ENCODE peak calls at places on chromosome 3, in five cellular contexts. V is suprapubic skin, C is AG10803, B is GM10248, J is cardiac muscle cell. Q is an unnamed sample.

GRCh38 chr3:41164776-41165175 is 34.5 kb upstream of the CTNNB1 start:
- DNase-seq in C (no peak), J (no peak), V (no peak), B (no peak), Q (no peak)

GRCh38 chr3:166283856-166284255 is 446.6 kb upstream of the BCHE start:
- DNase-seq in C (peak), B (no peak), V (no peak), J (peak), Q (no peak)

GRCh38 chr3:13244695-13245449 is 171.6 kb upstream of the IQSEC1 start:
- DNase-seq in J (no peak), B (no peak), V (no peak), C (no peak), Q (no peak)

GRCh38 chr3:15181964-15182363 is 24.1 kb upstream of the CAPN7 start:
- DNase-seq in C (no peak), B (no peak), J (no peak), V (no peak), Q (no peak)

GRCh38 chr3:138459619-138460535 is 25.5 kb downstream of the ESYT3 start:
- DNase-seq in V (peak), J (no peak), B (no peak), C (no peak), Q (no peak)

GRCh38 chr3:56468184-56469106 is at the start of gene ERC2:
- DNase-seq in V (no peak), C (peak), J (peak), B (no peak), Q (peak)

GRCh38 chr3:100245146-100245545 is 15.6 kb upstream of the TBC1D23 start:
- DNase-seq in C (peak), J (peak), V (no peak), B (no peak), Q (no peak)

GRCh38 chr3:115398481-115398880 is 224.8 kb upstream of the GAP43 start:
- DNase-seq in C (no peak), J (no peak), B (no peak), V (no peak), Q (no peak)

GRCh38 chr3:36650271-36650671 is 114.1 kb downstream of the DCLK3 start:
- DNase-seq in C (peak), J (peak), V (no peak), B (no peak), Q (no peak)

GRCh38 chr3:172869356-172869755 is 118.8 kb downstream of the ECT2 start:
- DNase-seq in V (no peak), J (peak), B (no peak), C (peak), Q (no peak)

GRCh38 chr3:191238321-191238817 is 39.3 kb downstream of the OSTN start:
- DNase-seq in J (peak), V (no peak), C (peak), B (no peak), Q (no peak)

GRCh38 chr3:102053375-102053989 is 204.2 kb downstream of the NFKBIZ start:
- DNase-seq in C (peak), B (no peak), V (no peak), J (peak), Q (no peak)

DNA sequence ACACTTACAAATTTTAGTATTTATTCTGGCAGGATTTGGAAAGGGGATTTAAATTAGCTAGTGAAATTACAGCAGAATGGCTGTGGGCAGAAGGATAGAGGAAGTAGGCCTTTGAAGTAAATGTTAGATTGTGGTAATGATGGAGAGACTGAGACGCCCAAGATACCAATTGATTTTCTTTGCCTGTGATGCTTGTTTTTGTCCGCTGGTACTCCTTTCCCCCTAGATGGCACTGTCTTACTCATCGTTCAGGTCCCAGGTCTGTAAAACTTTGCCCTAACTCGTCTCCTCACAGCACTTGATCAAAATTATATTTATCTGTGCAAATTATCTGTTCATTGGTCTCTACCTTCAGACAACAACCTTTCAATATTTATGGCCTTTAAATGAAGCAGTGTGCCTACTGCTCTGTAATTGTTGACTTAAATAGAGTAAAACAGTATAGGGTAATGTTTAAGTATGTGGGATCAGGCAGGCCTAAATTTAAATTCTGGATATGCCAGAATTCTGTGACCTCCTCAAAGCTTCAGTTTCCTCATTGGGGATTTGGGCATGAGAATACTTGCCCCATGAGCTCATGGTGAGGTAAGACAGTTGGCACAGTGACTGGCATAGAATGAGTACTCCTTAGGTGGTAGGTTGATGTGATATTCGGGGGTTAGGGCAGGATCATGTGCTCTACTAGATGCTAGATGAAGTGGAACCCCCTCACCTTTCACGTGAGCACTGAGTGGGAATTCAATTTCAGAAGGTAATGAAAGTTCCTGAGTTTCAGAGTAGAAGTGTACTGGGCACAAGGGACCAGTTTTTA is 14.7 kb downstream of the ARL8B start:
- DNase-seq in B (peak), V (no peak), J (peak), C (no peak), Q (no peak)
- TF ChIP-seq CTCF in B (peak), V (no peak), J (peak), C (peak), Q (no peak)

DNA sequence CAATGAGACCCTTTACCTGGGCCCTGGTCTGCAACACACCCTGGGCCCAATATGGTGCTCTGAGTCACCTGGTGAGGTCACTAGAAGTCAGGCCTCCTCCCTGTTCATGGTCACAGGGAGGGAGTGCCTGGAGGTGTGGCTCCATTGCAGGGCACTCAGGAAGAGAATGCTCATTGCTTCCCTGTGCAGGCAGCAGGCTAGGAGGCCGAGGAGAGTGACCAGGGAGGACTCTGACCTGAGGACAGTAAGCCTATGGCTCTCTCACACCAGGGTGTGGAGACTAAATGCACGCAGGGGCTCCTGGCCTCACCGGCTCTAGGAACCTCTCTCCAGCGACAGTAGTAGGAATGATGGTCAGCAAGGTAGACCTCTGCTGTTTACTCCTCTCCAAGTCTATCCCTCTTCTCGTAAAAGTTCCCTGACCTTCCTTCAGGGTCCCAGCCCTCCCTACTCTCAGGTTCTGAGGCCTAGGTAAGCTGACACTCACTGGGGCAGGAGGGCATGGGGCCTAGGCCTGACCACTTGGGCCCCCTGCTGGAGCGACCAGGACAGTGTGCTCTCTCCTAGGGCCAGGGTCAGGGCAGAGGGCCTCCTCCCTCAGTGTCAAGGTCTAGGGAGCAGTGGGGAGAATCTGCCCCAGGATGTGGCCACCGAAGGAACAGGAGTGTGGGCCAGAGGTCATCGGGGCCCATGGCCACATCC is 9.6 kb upstream of the SLCO2A1 start:
- DNase-seq in J (peak), V (no peak), C (no peak), B (no peak), Q (no peak)
- TF ChIP-seq CTCF in J (peak), V (no peak), C (peak), B (peak), Q (no peak)

DNA sequence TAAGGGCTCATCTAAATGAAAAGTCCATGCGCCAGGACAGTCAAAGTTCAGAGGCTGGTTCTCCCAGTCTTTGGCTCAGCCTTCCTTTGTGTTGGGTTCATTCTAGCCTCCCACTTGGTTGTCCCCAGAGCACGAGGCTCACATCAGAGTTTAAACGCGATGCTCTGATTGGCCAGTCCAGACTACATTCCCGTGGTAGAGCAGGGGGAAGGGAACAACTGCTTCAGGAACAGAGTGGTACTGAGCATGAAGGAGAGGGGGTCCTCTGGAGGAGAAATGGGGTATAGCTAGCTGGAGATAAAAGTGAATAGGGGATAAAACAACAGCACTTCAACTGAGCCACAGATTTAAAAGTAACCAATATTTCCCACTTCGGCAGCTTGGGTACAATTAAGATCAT is 32.2 kb downstream of the ANAPC13 start:
- DNase-seq in J (peak), C (no peak), B (no peak), V (no peak), Q (no peak)
- TF ChIP-seq CTCF in J (peak), C (peak), B (no peak), V (no peak), Q (no peak)

GRCh38 chr3:142990706-142991105 is 10.7 kb upstream of the U2SURP start:
- DNase-seq in J (no peak), B (no peak), V (no peak), C (no peak), Q (no peak)
- TF ChIP-seq CTCF in J (no peak), B (no peak), V (no peak), C (no peak), Q (no peak)

GRCh38 chr3:147793841-147794240 is 384.7 kb downstream of the ZIC1 start:
- DNase-seq in V (no peak), J (no peak), C (no peak), B (no peak), Q (no peak)
- TF ChIP-seq CTCF in V (no peak), J (no peak), C (no peak), B (no peak), Q (no peak)

GRCh38 chr3:192866804-192867203 is 50.9 kb downstream of the MB21D2 start:
- DNase-seq in V (no peak), B (no peak), C (no peak), J (no peak), Q (no peak)
- TF ChIP-seq CTCF in V (no peak), B (no peak), C (no peak), J (no peak), Q (no peak)

Q was measured in glutamatergic neuron.